ENCODE peak calls at places on chromosome 19, in seven cellular contexts. One of them, this sample, is unnamed.
A peak's percentile ranks its signal among the peaks of the same experiment; 100 is the strongest.

GRCh38 chr19:30136591-30136990 is 194.6 kb downstream of the URI1 start:
- DNase-seq in vagina: no peak
- DNase-seq in left ventricle myocardium inferior: no peak
- DNase-seq in endothelial cell: no peak
- DNase-seq in upper lobe of right lung: no peak
- DNase-seq in CD4-positive, alpha-beta T cell: no peak
- DNase-seq in heart left ventricle: no peak
- DNase-seq in this sample: no peak

GRCh38 chr19:10006335-10006708 is 4.0 kb downstream of the COL5A3 start:
- DNase-seq in endothelial cell: no peak
- DNase-seq in heart left ventricle: peak; percentile 72
- DNase-seq in upper lobe of right lung: no peak
- DNase-seq in vagina: no peak
- DNase-seq in CD4-positive, alpha-beta T cell: no peak
- DNase-seq in left ventricle myocardium inferior: peak; percentile 66
- DNase-seq in this sample: no peak

GRCh38 chr19:485583-486236 is 10.6 kb upstream of the MADCAM1 start:
- DNase-seq in left ventricle myocardium inferior: peak; percentile 48
- DNase-seq in upper lobe of right lung: peak; percentile 61
- DNase-seq in endothelial cell: no peak
- DNase-seq in heart left ventricle: no peak
- DNase-seq in vagina: no peak
- DNase-seq in CD4-positive, alpha-beta T cell: no peak
- DNase-seq in this sample: peak; percentile 68

GRCh38 chr19:6238643-6239281 is 41.0 kb downstream of the MLLT1 start:
- DNase-seq in endothelial cell: no peak
- DNase-seq in heart left ventricle: peak; percentile 60
- DNase-seq in CD4-positive, alpha-beta T cell: no peak
- DNase-seq in left ventricle myocardium inferior: peak; percentile 70
- DNase-seq in vagina: no peak
- DNase-seq in upper lobe of right lung: peak; percentile 70
- DNase-seq in this sample: no peak

GRCh38 chr19:2047449-2048103 is 3.5 kb downstream of the MKNK2 start:
- DNase-seq in upper lobe of right lung: peak; percentile 89
- DNase-seq in endothelial cell: no peak
- DNase-seq in heart left ventricle: no peak
- DNase-seq in left ventricle myocardium inferior: no peak
- DNase-seq in CD4-positive, alpha-beta T cell: no peak
- DNase-seq in vagina: no peak
- DNase-seq in this sample: no peak

GRCh38 chr19:41064974-41065569 is 23.2 kb upstream of the CYP2A13 start:
- DNase-seq in endothelial cell: peak; percentile 18
- DNase-seq in left ventricle myocardium inferior: no peak
- DNase-seq in upper lobe of right lung: no peak
- DNase-seq in CD4-positive, alpha-beta T cell: no peak
- DNase-seq in vagina: no peak
- DNase-seq in heart left ventricle: no peak
- DNase-seq in this sample: no peak

GRCh38 chr19:45251452-45252354 is 632 bp downstream of the MARK4 start:
- DNase-seq in upper lobe of right lung: no peak
- DNase-seq in heart left ventricle: no peak
- DNase-seq in vagina: no peak
- DNase-seq in endothelial cell: peak; percentile 55
- DNase-seq in left ventricle myocardium inferior: no peak
- DNase-seq in CD4-positive, alpha-beta T cell: no peak
- DNase-seq in this sample: peak; percentile 24

GRCh38 chr19:2142173-2142829 is 9.1 kb downstream of the AP3D1 start:
- DNase-seq in vagina: no peak
- DNase-seq in endothelial cell: no peak
- DNase-seq in heart left ventricle: no peak
- DNase-seq in left ventricle myocardium inferior: no peak
- DNase-seq in CD4-positive, alpha-beta T cell: no peak
- DNase-seq in upper lobe of right lung: no peak
- DNase-seq in this sample: no peak

GRCh38 chr19:9917322-9917721 is 19.0 kb downstream of the OLFM2 start:
- DNase-seq in CD4-positive, alpha-beta T cell: no peak
- DNase-seq in heart left ventricle: no peak
- DNase-seq in endothelial cell: peak; percentile 44
- DNase-seq in upper lobe of right lung: no peak
- DNase-seq in vagina: no peak
- DNase-seq in left ventricle myocardium inferior: no peak
- DNase-seq in this sample: peak; percentile 28

GRCh38 chr19:51107406-51108065 is 673 bp downstream of the CTU1 start:
- DNase-seq in CD4-positive, alpha-beta T cell: no peak
- DNase-seq in endothelial cell: peak; percentile 18
- DNase-seq in left ventricle myocardium inferior: no peak
- DNase-seq in heart left ventricle: no peak
- DNase-seq in vagina: no peak
- DNase-seq in upper lobe of right lung: no peak
- DNase-seq in this sample: no peak

GRCh38 chr19:50694815-50695145 is 24.8 kb downstream of the SHANK1 start:
- DNase-seq in upper lobe of right lung: no peak
- DNase-seq in left ventricle myocardium inferior: no peak
- DNase-seq in vagina: no peak
- DNase-seq in heart left ventricle: no peak
- DNase-seq in endothelial cell: no peak
- DNase-seq in CD4-positive, alpha-beta T cell: no peak
- DNase-seq in this sample: no peak

GRCh38 chr19:39409207-39409885 is 2.7 kb downstream of the ZFP36 start:
- DNase-seq in heart left ventricle: peak; percentile 94
- DNase-seq in endothelial cell: peak; percentile 62
- DNase-seq in left ventricle myocardium inferior: peak; percentile 95
- DNase-seq in CD4-positive, alpha-beta T cell: peak; percentile 80
- DNase-seq in upper lobe of right lung: peak; percentile 98
- DNase-seq in vagina: peak; percentile 98
- DNase-seq in this sample: no peak

GRCh38 chr19:48853483-48853882 is 14.9 kb downstream of the PLEKHA4 start:
- DNase-seq in endothelial cell: no peak
- DNase-seq in vagina: no peak
- DNase-seq in CD4-positive, alpha-beta T cell: no peak
- DNase-seq in upper lobe of right lung: no peak
- DNase-seq in left ventricle myocardium inferior: no peak
- DNase-seq in heart left ventricle: no peak
- DNase-seq in this sample: no peak

GRCh38 chr19:5691930-5692784 is 2.1 kb downstream of the RPL36 start:
- DNase-seq in CD4-positive, alpha-beta T cell: no peak
- DNase-seq in left ventricle myocardium inferior: no peak
- DNase-seq in heart left ventricle: no peak
- DNase-seq in vagina: no peak
- DNase-seq in upper lobe of right lung: peak; percentile 65
- DNase-seq in endothelial cell: no peak
- DNase-seq in this sample: no peak

GRCh38 chr19:8438236-8438635 is 6.5 kb upstream of the HNRNPM start:
- DNase-seq in CD4-positive, alpha-beta T cell: no peak
- DNase-seq in heart left ventricle: no peak
- DNase-seq in endothelial cell: no peak
- DNase-seq in vagina: no peak
- DNase-seq in upper lobe of right lung: peak; percentile 46
- DNase-seq in left ventricle myocardium inferior: no peak
- DNase-seq in this sample: no peak

DNA sequence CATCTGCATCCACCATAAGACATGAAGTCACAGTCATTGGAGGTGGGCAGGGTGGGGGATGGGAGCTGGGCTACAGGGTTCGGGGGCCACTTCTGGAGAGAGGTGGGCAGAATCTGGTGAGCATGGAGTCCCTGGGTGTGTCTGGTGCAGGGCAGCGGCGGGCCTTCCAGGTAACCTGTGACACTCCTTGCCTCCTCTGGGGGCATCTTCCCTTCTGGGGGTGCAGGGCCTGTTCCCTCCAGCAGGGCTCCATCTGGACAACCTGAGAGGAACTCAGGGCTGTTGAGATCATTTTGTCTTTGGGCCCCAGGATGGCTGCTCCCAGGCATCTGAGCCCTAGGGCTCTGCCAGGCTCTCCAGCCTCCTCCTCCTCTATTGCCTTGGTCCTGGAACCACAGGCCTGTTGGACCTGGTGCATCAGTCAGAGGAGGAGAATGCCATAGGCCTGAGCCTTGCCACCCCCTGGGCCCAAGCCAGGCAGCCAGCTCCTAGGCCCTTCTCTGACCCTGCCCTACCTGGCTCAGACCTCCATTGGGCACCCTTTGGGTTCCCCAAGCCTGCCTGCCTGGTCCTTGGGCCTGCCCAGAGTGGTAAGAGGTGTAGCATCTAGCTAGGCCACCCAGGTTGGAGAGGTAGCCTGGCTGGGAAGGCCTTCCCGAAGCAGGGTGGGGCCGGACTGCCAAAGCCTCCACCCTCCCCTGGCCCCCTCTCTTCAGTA is 13.4 kb downstream of the LYL1 start:
- DNase-seq in endothelial cell: no peak
- DNase-seq in vagina: no peak
- DNase-seq in left ventricle myocardium inferior: no peak
- DNase-seq in CD4-positive, alpha-beta T cell: no peak
- DNase-seq in heart left ventricle: no peak
- DNase-seq in upper lobe of right lung: no peak
- DNase-seq in this sample: no peak
- TF ChIP-seq CTCF in endothelial cell: peak; percentile 43
- TF ChIP-seq CTCF in vagina: no peak
- TF ChIP-seq CTCF in left ventricle myocardium inferior: peak; percentile 11
- TF ChIP-seq CTCF in CD4-positive, alpha-beta T cell: no peak
- TF ChIP-seq CTCF in heart left ventricle: no peak
- TF ChIP-seq CTCF in upper lobe of right lung: no peak
- TF ChIP-seq CTCF in this sample: peak; percentile 48

GRCh38 chr19:42635233-42635539 is 40.5 kb upstream of the CEACAM8 start:
- DNase-seq in left ventricle myocardium inferior: no peak
- DNase-seq in heart left ventricle: no peak
- DNase-seq in vagina: no peak
- DNase-seq in endothelial cell: no peak
- DNase-seq in CD4-positive, alpha-beta T cell: no peak
- DNase-seq in upper lobe of right lung: no peak
- DNase-seq in this sample: no peak
- TF ChIP-seq CTCF in left ventricle myocardium inferior: peak; percentile 0
- TF ChIP-seq CTCF in heart left ventricle: no peak
- TF ChIP-seq CTCF in vagina: no peak
- TF ChIP-seq CTCF in endothelial cell: no peak
- TF ChIP-seq CTCF in CD4-positive, alpha-beta T cell: peak; percentile 12
- TF ChIP-seq CTCF in upper lobe of right lung: no peak
- TF ChIP-seq CTCF in this sample: no peak

GRCh38 chr19:3366104-3366760 is at the start of gene NFIC:
- DNase-seq in left ventricle myocardium inferior: peak; percentile 84
- DNase-seq in CD4-positive, alpha-beta T cell: peak; percentile 19
- DNase-seq in upper lobe of right lung: peak; percentile 90
- DNase-seq in heart left ventricle: peak; percentile 86
- DNase-seq in endothelial cell: no peak
- DNase-seq in vagina: no peak
- DNase-seq in this sample: no peak
- TF ChIP-seq CTCF in left ventricle myocardium inferior: no peak
- TF ChIP-seq CTCF in CD4-positive, alpha-beta T cell: no peak
- TF ChIP-seq CTCF in upper lobe of right lung: no peak
- TF ChIP-seq CTCF in heart left ventricle: no peak
- TF ChIP-seq CTCF in endothelial cell: no peak
- TF ChIP-seq CTCF in vagina: no peak
- TF ChIP-seq CTCF in this sample: no peak

DNA sequence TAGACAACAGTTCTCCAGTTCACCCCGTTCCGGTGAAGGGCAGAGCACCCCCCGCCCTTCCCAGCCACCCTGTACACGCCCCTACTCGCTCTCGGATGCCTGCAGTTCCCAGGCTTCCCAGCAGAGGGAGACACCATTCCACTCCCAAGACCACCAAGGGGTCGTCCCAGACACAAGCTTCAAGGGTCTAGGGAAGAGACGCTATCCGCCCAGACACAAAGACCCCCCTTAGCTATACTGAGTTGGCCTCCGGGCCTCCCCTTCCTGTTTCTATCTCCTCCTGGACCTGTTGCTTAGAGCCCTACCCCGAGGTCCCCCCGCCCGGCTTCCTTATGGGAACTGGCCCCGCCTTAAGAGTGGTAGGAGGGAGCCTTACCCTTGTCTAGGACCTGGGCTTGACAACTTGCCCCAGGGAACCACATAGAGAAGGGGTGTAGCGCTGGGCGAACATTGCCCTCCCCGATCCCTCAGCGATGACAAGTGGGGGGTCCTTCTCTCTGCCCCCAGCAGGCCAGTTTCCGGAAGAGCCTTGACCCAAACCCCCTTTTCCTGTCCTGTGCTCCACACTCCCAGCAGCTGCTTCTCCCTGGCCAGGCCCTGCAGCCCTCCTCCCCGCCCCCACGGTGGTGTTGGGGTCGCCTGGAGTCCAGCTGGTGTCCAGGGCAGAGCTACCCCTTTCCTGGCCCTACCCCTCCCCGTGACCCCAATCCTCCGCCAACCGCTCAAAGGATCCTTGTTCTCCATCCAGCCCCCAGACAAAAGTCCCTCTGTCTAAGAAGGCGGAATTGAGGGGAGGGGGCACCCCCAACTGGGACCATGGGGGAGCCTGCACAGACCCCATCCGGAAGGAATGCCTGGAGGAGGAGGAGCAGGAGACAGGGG is 726 bp upstream of the FXYD3 start:
- DNase-seq in left ventricle myocardium inferior: peak; percentile 72
- DNase-seq in vagina: no peak
- DNase-seq in CD4-positive, alpha-beta T cell: peak; percentile 62
- DNase-seq in upper lobe of right lung: peak; percentile 84
- DNase-seq in heart left ventricle: peak; percentile 65
- DNase-seq in endothelial cell: peak; percentile 80
- DNase-seq in this sample: peak; percentile 97
- TF ChIP-seq CTCF in left ventricle myocardium inferior: no peak
- TF ChIP-seq CTCF in vagina: peak; percentile 95
- TF ChIP-seq CTCF in CD4-positive, alpha-beta T cell: peak; percentile 84
- TF ChIP-seq CTCF in upper lobe of right lung: peak; percentile 98
- TF ChIP-seq CTCF in heart left ventricle: peak; percentile 95
- TF ChIP-seq CTCF in endothelial cell: peak; percentile 94
- TF ChIP-seq CTCF in this sample: peak; percentile 97

DNA sequence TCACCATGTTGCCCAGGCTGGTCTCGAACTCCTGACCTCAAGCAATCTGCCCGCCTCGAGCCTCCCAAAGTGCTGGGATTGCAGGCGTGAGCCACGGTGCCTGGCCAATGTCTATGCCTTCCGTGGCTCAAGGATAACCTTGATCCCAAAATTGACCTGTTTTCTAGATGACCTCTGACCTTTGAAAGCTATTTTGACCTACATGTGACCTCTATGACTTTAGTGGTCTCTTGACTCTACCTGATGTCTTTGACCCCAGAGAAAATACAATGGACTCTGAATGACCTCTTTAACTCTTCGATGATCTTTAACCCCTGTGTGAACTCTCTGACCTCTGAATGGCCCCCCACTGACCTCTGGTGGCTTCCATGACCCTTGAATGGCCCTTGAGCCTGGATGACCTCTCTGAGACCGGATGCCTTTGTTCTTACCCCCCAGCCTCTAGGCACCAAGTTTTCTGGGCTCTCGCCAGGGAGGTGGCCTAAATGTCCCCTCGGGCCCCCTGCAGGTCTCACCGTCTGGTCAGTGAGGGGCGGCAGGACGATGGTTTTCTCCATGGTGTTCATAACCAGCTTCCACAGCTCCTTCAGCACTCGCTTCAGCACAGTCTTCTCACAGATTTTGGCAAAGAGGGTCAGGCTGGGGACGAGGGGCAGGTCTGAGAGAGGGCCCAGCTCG is 63.7 kb downstream of the UNC13A start:
- DNase-seq in vagina: no peak
- DNase-seq in heart left ventricle: no peak
- DNase-seq in endothelial cell: no peak
- DNase-seq in upper lobe of right lung: no peak
- DNase-seq in left ventricle myocardium inferior: no peak
- DNase-seq in CD4-positive, alpha-beta T cell: no peak
- DNase-seq in this sample: no peak
- TF ChIP-seq CTCF in vagina: no peak
- TF ChIP-seq CTCF in heart left ventricle: no peak
- TF ChIP-seq CTCF in endothelial cell: no peak
- TF ChIP-seq CTCF in upper lobe of right lung: no peak
- TF ChIP-seq CTCF in left ventricle myocardium inferior: no peak
- TF ChIP-seq CTCF in CD4-positive, alpha-beta T cell: no peak
- TF ChIP-seq CTCF in this sample: no peak